ENCODE peak calls at places on chromosomes 3 and 15, in six cellular contexts. One of them, this sample, is unnamed. For H3K36me3, the result is how much of the 10 kb centered on the place peaks cover.

GRCh38 chr15:75835990-75836952 is 7.0 kb upstream of the UBE2Q2 start:
- DNase-seq in astrocyte: peak
- DNase-seq in keratinocyte: no peak
- DNase-seq in GM23248: no peak
- DNase-seq in K562: no peak
- DNase-seq in neural progenitor cell: no peak
- DNase-seq in this sample: no peak

GRCh38 chr15:90401499-90401898 is 13.5 kb downstream of the IQGAP1 start:
- DNase-seq in astrocyte: no peak
- DNase-seq in keratinocyte: no peak
- DNase-seq in GM23248: no peak
- DNase-seq in K562: no peak
- DNase-seq in neural progenitor cell: no peak
- DNase-seq in this sample: no peak

GRCh38 chr3:111695584-111696213 is 100.6 kb upstream of the ZBED2 start:
- DNase-seq in astrocyte: peak
- DNase-seq in keratinocyte: peak
- DNase-seq in GM23248: peak
- DNase-seq in K562: no peak
- DNase-seq in neural progenitor cell: no peak
- DNase-seq in this sample: no peak

GRCh38 chr3:5317572-5317971 is 130.1 kb downstream of the EDEM1 start:
- DNase-seq in astrocyte: peak
- DNase-seq in keratinocyte: no peak
- DNase-seq in GM23248: peak
- DNase-seq in K562: no peak
- DNase-seq in neural progenitor cell: no peak
- DNase-seq in this sample: no peak

GRCh38 chr3:51675201-51675611 is 4.2 kb downstream of the TEX264 start:
- DNase-seq in astrocyte: peak
- DNase-seq in keratinocyte: peak
- DNase-seq in GM23248: peak
- DNase-seq in K562: no peak
- DNase-seq in neural progenitor cell: no peak
- DNase-seq in this sample: no peak

GRCh38 chr3:139355937-139356336 is 12.1 kb downstream of the MRPS22 start:
- DNase-seq in astrocyte: no peak
- DNase-seq in keratinocyte: no peak
- DNase-seq in GM23248: no peak
- DNase-seq in K562: no peak
- DNase-seq in neural progenitor cell: no peak
- DNase-seq in this sample: no peak

GRCh38 chr15:82231842-82232241 is 30.7 kb downstream of the EFL1 start:
- DNase-seq in astrocyte: no peak
- DNase-seq in keratinocyte: no peak
- DNase-seq in GM23248: no peak
- DNase-seq in K562: peak
- DNase-seq in neural progenitor cell: peak
- DNase-seq in this sample: no peak

GRCh38 chr3:52532838-52533622 is 627 bp downstream of the NT5DC2 start:
- DNase-seq in astrocyte: no peak
- DNase-seq in keratinocyte: no peak
- DNase-seq in GM23248: peak
- DNase-seq in K562: no peak
- DNase-seq in neural progenitor cell: peak
- DNase-seq in this sample: peak

GRCh38 chr15:50058231-50058630 is 60.8 kb downstream of the ATP8B4 start:
- DNase-seq in astrocyte: peak
- DNase-seq in keratinocyte: no peak
- DNase-seq in GM23248: peak
- DNase-seq in K562: no peak
- DNase-seq in neural progenitor cell: no peak
- DNase-seq in this sample: no peak

GRCh38 chr3:79019137-79019923 is 748.5 kb downstream of the ROBO1 start:
- DNase-seq in astrocyte: peak
- DNase-seq in keratinocyte: no peak
- DNase-seq in GM23248: peak
- DNase-seq in K562: peak
- DNase-seq in neural progenitor cell: peak
- DNase-seq in this sample: no peak

DNA sequence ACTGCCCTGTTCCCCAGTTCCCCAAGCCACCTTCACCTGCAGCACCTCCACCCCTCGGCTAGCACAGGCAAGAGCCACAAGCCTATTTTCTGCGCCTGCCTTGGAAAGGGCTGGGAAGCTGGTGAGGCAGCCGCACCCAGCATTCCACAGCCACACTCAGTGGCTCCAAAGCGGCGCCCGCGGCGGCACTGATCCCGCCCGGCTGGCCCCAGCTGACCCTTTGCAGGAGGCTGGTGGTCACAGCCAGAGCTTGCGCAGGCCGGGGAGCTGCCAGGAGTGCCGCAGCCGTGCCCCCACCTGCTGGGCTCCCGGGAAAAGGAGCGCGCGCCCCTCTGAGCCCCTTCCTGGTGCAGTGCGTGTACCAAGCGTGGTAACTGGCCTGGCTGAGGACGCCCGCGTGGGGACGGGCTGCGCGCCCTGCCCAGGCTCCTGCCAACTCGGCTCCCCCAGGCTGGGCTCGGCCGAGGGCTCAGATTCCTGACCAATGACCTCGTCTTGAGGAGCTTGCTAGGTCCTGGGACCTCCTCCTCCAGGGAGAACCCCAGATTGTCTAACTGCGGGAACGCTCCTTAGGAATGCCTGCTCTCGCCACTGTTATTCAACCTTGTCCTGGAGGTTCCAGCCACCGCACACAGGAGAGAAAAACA is 13.3 kb downstream of the GRAMD2A start:
- DNase-seq in astrocyte: peak
- DNase-seq in keratinocyte: no peak
- DNase-seq in GM23248: peak
- DNase-seq in K562: no peak
- DNase-seq in neural progenitor cell: peak
- DNase-seq in this sample: no peak
- H2AFZ ChIP-seq in astrocyte: peak
- H2AFZ ChIP-seq in keratinocyte: peak
- H2AFZ ChIP-seq in GM23248: peak
- H2AFZ ChIP-seq in K562: no peak
- H2AFZ ChIP-seq in neural progenitor cell: peak
- H2AFZ ChIP-seq in this sample: no peak

GRCh38 chr3:33398410-33398809 is 41.8 kb downstream of the UBP1 start:
- DNase-seq in astrocyte: no peak
- DNase-seq in keratinocyte: no peak
- DNase-seq in GM23248: no peak
- DNase-seq in K562: no peak
- DNase-seq in neural progenitor cell: no peak
- DNase-seq in this sample: no peak

GRCh38 chr3:33402936-33403335 is 37.3 kb downstream of the UBP1 start:
- DNase-seq in astrocyte: no peak
- DNase-seq in keratinocyte: no peak
- DNase-seq in GM23248: no peak
- DNase-seq in K562: no peak
- DNase-seq in neural progenitor cell: no peak
- DNase-seq in this sample: no peak

GRCh38 chr3:33401781-33402180 is 38.4 kb downstream of the UBP1 start:
- DNase-seq in astrocyte: peak
- DNase-seq in keratinocyte: no peak
- DNase-seq in GM23248: peak
- DNase-seq in K562: no peak
- DNase-seq in neural progenitor cell: no peak
- DNase-seq in this sample: no peak

GRCh38 chr3:33403756-33404155 is 36.4 kb downstream of the UBP1 start:
- DNase-seq in astrocyte: peak
- DNase-seq in keratinocyte: no peak
- DNase-seq in GM23248: no peak
- DNase-seq in K562: no peak
- DNase-seq in neural progenitor cell: no peak
- DNase-seq in this sample: no peak
- H3K36me3 ChIP-seq in astrocyte: half or more
- H3K36me3 ChIP-seq in keratinocyte: under half
- H3K36me3 ChIP-seq in GM23248: half or more
- H3K36me3 ChIP-seq in K562: half or more
- H3K36me3 ChIP-seq in neural progenitor cell: under half
- H3K36me3 ChIP-seq in this sample: half or more

GRCh38 chr3:189355115-189355480 is 183.3 kb downstream of the TPRG1 start:
- DNase-seq in astrocyte: no peak
- DNase-seq in keratinocyte: no peak
- DNase-seq in GM23248: peak
- DNase-seq in K562: no peak
- DNase-seq in neural progenitor cell: no peak
- DNase-seq in this sample: no peak

GRCh38 chr3:189349772-189350171 is 178.0 kb downstream of the TPRG1 start:
- DNase-seq in astrocyte: peak
- DNase-seq in keratinocyte: no peak
- DNase-seq in GM23248: peak
- DNase-seq in K562: no peak
- DNase-seq in neural progenitor cell: no peak
- DNase-seq in this sample: no peak

GRCh38 chr3:189353988-189354735 is 182.4 kb downstream of the TPRG1 start:
- DNase-seq in astrocyte: no peak
- DNase-seq in keratinocyte: peak
- DNase-seq in GM23248: no peak
- DNase-seq in K562: no peak
- DNase-seq in neural progenitor cell: no peak
- DNase-seq in this sample: no peak

GRCh38 chr3:189355481-189356201 is 183.9 kb downstream of the TPRG1 start:
- DNase-seq in astrocyte: peak
- DNase-seq in keratinocyte: peak
- DNase-seq in GM23248: peak
- DNase-seq in K562: no peak
- DNase-seq in neural progenitor cell: peak
- DNase-seq in this sample: no peak

DNA sequence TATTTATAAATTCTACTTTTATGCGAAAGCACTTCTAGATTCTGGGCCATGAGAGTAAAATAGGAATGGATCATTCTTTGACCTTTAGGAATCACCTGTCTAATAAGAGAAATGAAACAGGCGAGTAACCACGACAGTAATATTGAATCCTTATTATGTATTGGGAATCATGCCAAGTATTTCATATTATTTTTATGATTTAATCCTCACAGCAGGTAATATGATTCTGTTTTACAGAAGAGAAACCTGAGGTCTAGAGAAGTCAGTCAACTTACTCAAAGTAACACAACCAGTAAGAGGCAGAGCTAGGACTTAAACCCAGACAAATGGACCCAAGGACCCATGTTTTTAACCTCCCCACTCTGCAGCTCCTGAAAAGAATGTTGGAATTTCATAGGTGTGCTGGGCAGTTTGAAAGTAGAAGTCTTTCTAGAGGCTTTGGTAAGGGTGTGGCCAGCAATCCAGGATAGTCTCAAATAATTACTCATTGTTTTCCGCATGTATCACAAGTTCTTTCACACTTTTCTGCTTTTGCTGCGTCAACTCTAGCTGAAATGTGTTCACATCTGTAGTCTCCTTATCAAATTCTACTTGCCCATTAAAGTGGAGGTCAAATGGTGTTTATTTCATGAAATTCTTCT is 181.7 kb downstream of the TPRG1 start:
- DNase-seq in astrocyte: no peak
- DNase-seq in keratinocyte: peak
- DNase-seq in GM23248: no peak
- DNase-seq in K562: no peak
- DNase-seq in neural progenitor cell: no peak
- DNase-seq in this sample: no peak
- H2AFZ ChIP-seq in astrocyte: no peak
- H2AFZ ChIP-seq in keratinocyte: peak
- H2AFZ ChIP-seq in GM23248: no peak
- H2AFZ ChIP-seq in K562: no peak
- H2AFZ ChIP-seq in neural progenitor cell: no peak
- H2AFZ ChIP-seq in this sample: no peak

GRCh38 chr15:85741662-85742061 is 53.1 kb downstream of the KLHL25 start:
- DNase-seq in astrocyte: no peak
- DNase-seq in keratinocyte: no peak
- DNase-seq in GM23248: no peak
- DNase-seq in K562: no peak
- DNase-seq in neural progenitor cell: no peak
- DNase-seq in this sample: no peak
- H3K36me3 ChIP-seq in astrocyte: under half
- H3K36me3 ChIP-seq in keratinocyte: under half
- H3K36me3 ChIP-seq in GM23248: under half
- H3K36me3 ChIP-seq in K562: under half
- H3K36me3 ChIP-seq in neural progenitor cell: under half
- H3K36me3 ChIP-seq in this sample: half or more

GRCh38 chr15:65981837-65982696 is 112.8 kb downstream of the RAB11A start:
- DNase-seq in astrocyte: no peak
- DNase-seq in keratinocyte: no peak
- DNase-seq in GM23248: no peak
- DNase-seq in K562: peak
- DNase-seq in neural progenitor cell: peak
- DNase-seq in this sample: peak
- H2AFZ ChIP-seq in astrocyte: no peak
- H2AFZ ChIP-seq in keratinocyte: no peak
- H2AFZ ChIP-seq in GM23248: no peak
- H2AFZ ChIP-seq in K562: no peak
- H2AFZ ChIP-seq in neural progenitor cell: peak
- H2AFZ ChIP-seq in this sample: peak

GRCh38 chr3:128908951-128909350 is 29.5 kb downstream of the ACAD9 start:
- DNase-seq in astrocyte: no peak
- DNase-seq in keratinocyte: no peak
- DNase-seq in GM23248: no peak
- DNase-seq in K562: no peak
- DNase-seq in neural progenitor cell: no peak
- DNase-seq in this sample: no peak
- H3K36me3 ChIP-seq in astrocyte: under half
- H3K36me3 ChIP-seq in keratinocyte: half or more
- H3K36me3 ChIP-seq in GM23248: under half
- H3K36me3 ChIP-seq in K562: half or more
- H3K36me3 ChIP-seq in neural progenitor cell: under half
- H3K36me3 ChIP-seq in this sample: half or more